ENCODE peak calls at places on chromosomes 1 and 21, in seven cellular contexts. H, V, L, D, Y, A and I are unnamed samples.

GRCh38 chr1:59173721-59174120 is 123.2 kb upstream of the FGGY start:
- DNase-seq in A (no peak), V (peak), L (no peak), D (no peak), H (peak), Y (no peak), I (no peak)

GRCh38 chr21:45154511-45155508 is 80.4 kb downstream of the ADARB1 start:
- DNase-seq in D (peak), Y (no peak), L (peak), V (peak), A (peak), H (peak), I (no peak)

GRCh38 chr1:54149734-54150133 is 3.1 kb downstream of the CDCP2 start:
- DNase-seq in L (no peak), Y (no peak), D (no peak), H (no peak), V (no peak), A (no peak), I (no peak)

GRCh38 chr1:214446772-214447556 is 104.4 kb downstream of the PTPN14 start:
- DNase-seq in A (peak), H (peak), D (peak), Y (no peak), L (peak), V (peak), I (peak)

GRCh38 chr21:15848632-15849031 is 118.8 kb downstream of the USP25 start:
- DNase-seq in D (no peak), L (no peak), Y (no peak), H (peak), A (no peak), V (no peak), I (no peak)

GRCh38 chr1:147215540-147215916 is 9.6 kb downstream of the FMO5 start:
- DNase-seq in H (no peak), V (no peak), Y (no peak), A (no peak), D (no peak), L (no peak), I (no peak)

GRCh38 chr1:157069596-157069995 is 24.1 kb upstream of the ARHGEF11 start:
- DNase-seq in Y (no peak), D (no peak), L (peak), H (no peak), V (no peak), A (no peak), I (no peak)

GRCh38 chr1:206698990-206699586 is 14.4 kb downstream of the MAPKAPK2 start:
- DNase-seq in V (no peak), A (no peak), D (no peak), H (no peak), Y (no peak), L (no peak), I (no peak)

GRCh38 chr1:189275786-189276185 is 1201.9 kb downstream of the BRINP3 start:
- DNase-seq in Y (no peak), A (no peak), H (peak), L (no peak), V (no peak), D (no peak), I (no peak)

GRCh38 chr1:156129687-156130577 is 15.4 kb downstream of the LMNA start:
- DNase-seq in L (peak), A (peak), D (peak), Y (peak), H (peak), V (peak), I (peak)

GRCh38 chr1:7471836-7472235 is 299.3 kb upstream of the VAMP3 start:
- DNase-seq in D (no peak), H (peak), L (peak), A (no peak), V (peak), Y (no peak), I (peak)

GRCh38 chr1:21843208-21843607 is 31.1 kb downstream of the LDLRAD2 start:
- DNase-seq in H (no peak), V (no peak), L (no peak), A (no peak), Y (no peak), D (no peak), I (no peak)

GRCh38 chr1:78721136-78721535 is 71.5 kb downstream of the IFI44 start:
- DNase-seq in Y (no peak), V (no peak), L (no peak), A (no peak), H (no peak), D (no peak), I (no peak)

GRCh38 chr1:78722947-78723346 is 73.3 kb downstream of the IFI44 start:
- DNase-seq in Y (no peak), H (peak), V (no peak), L (no peak), D (no peak), A (no peak), I (no peak)

GRCh38 chr1:78726686-78727085 is 77.1 kb downstream of the IFI44 start:
- DNase-seq in H (peak), Y (no peak), L (no peak), V (no peak), A (no peak), D (no peak), I (no peak)

GRCh38 chr1:78718566-78718965 is 68.9 kb downstream of the IFI44 start:
- DNase-seq in L (peak), A (no peak), H (peak), D (no peak), Y (no peak), V (peak), I (no peak)

GRCh38 chr1:78722521-78722920 is 72.9 kb downstream of the IFI44 start:
- DNase-seq in H (no peak), V (no peak), Y (no peak), A (no peak), D (no peak), L (no peak), I (no peak)
- H3K9ac ChIP-seq in H (no peak), V (no peak), Y (no peak), A (no peak), D (no peak), L (no peak), I (no peak)

GRCh38 chr1:47262787-47263413 is 30.9 kb upstream of the TAL1 start:
- DNase-seq in H (peak), Y (no peak), D (peak), L (peak), V (peak), A (peak), I (peak)
- H4K8ac ChIP-seq in H (no peak), Y (no peak), D (no peak), L (no peak), V (no peak), A (no peak), I (no peak)

DNA sequence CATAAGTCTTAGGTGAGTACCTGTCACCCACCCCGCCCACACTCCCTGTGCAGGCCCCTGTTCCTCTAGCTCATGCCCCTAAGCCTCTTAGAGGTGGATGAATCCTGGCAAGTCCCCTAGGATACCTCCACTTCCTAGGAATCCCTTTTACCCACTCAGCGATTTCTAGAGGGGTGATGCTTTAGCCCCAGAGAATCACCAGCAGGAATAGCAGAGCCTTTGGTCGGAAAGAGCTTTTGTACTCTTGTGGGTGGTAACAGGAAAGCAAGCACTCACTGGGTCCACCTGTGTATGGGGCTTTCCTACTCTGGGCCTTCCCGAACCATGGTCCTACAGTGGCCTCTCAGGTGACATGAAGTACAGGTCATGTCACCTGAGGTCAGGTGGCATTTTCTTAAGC is 172.4 kb downstream of the CLIC6 start:
- DNase-seq in H (no peak), Y (no peak), A (no peak), L (no peak), D (no peak), V (no peak), I (no peak)
- H3K9ac ChIP-seq in H (no peak), Y (no peak), A (no peak), L (no peak), D (no peak), V (no peak), I (no peak)

GRCh38 chr1:93358293-93358692 is 12.6 kb downstream of the DR1 start:
- DNase-seq in V (no peak), L (peak), H (no peak), Y (no peak), A (no peak), D (peak), I (no peak)

GRCh38 chr1:93354749-93355148 is 9.0 kb downstream of the DR1 start:
- DNase-seq in Y (no peak), H (no peak), A (no peak), L (no peak), V (no peak), D (no peak), I (no peak)

GRCh38 chr1:93360111-93360510 is 14.4 kb downstream of the DR1 start:
- DNase-seq in H (no peak), L (no peak), D (no peak), A (no peak), Y (no peak), V (no peak), I (no peak)

GRCh38 chr1:93353286-93353685 is 7.6 kb downstream of the DR1 start:
- DNase-seq in L (no peak), D (no peak), Y (no peak), H (no peak), A (no peak), V (no peak), I (no peak)

DNA sequence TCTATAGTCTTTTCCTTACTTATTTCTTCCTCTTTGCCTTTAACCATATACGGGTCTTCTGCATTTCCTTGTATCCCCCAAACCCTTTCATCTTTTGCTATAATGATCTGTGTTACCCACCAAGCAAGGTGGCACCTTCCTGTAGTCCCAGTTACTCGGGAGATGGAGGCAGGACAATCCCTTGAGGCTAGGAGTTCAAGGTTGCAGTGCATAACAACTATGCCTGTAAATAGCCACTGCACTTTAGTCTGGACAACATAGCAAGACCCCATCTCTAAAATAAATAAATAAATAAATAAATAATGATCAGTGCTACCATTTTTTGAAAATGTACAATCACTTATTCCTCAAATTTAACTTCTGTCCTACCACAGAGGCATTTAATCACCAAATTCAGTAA is 11.5 kb downstream of the DR1 start:
- DNase-seq in Y (no peak), L (no peak), D (no peak), A (no peak), H (no peak), V (no peak), I (no peak)
- H4K8ac ChIP-seq in Y (no peak), L (no peak), D (no peak), A (no peak), H (no peak), V (peak), I (no peak)

GRCh38 chr1:164558461-164559341 is at the start of gene PBX1:
- DNase-seq in D (peak), V (peak), A (peak), H (peak), Y (peak), L (peak), I (peak)
- H3K9ac ChIP-seq in D (peak), V (peak), A (peak), H (peak), Y (peak), L (peak), I (peak)

DNA sequence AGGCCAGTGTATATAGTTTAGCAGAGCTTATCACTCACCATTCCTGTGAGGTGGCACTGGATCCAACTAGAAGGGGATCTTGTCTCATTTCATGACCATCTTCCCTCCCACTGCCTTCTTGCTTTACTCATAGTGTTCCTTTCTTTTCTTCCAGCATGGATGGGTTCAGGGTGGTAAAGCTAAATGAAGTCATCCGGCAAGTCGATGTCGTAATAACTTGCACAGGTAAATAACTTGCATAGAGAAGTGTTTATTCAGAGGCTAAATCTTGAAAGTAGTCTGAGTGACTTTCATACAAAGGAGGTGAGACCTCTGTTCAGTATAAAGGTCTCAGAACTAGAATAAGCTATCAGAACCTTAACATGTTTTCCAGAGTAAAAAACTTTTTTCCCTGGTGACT is 16.6 kb upstream of the STRIP1 start:
- DNase-seq in Y (no peak), H (no peak), V (no peak), A (no peak), L (no peak), D (no peak), I (peak)
- H4K8ac ChIP-seq in Y (no peak), H (no peak), V (no peak), A (no peak), L (no peak), D (no peak), I (no peak)

GRCh38 chr1:234963904-234964702 is 164.5 kb downstream of the TOMM20 start:
- DNase-seq in Y (no peak), A (no peak), D (no peak), V (no peak), H (no peak), L (no peak), I (no peak)
- H3K9ac ChIP-seq in Y (no peak), A (no peak), D (no peak), V (peak), H (no peak), L (no peak), I (no peak)

GRCh38 chr1:89633103-89633744 is at the start of gene LRRC8C:
- DNase-seq in V (peak), A (no peak), D (peak), Y (no peak), L (peak), H (peak), I (peak)
- H4K8ac ChIP-seq in V (peak), A (peak), D (no peak), Y (no peak), L (no peak), H (peak), I (peak)